ENCODE peak calls at places on chromosomes 5 and 9, in six cellular contexts. Q is activated CD4-positive, alpha-beta T cell treated with anti-CD3 and anti-CD28 coated beads, Interleukin-2, amount 50 U/mL, for 1 hour; G is HTR-8/SVneo; B is M059J; P is T-helper 9 cell; V is fibroblast of villous mesenchyme. H is an unnamed sample.
A peak's percentile ranks its signal among the peaks of the same experiment; 100 is the strongest.

GRCh38 chr5:92951746-92952145 is 629.3 kb downstream of the NR2F1-AS1 start:
- DNase-seq in V (no peak), B (no peak), G (no peak), P (no peak), Q (no peak), H (no peak)

GRCh38 chr9:136847065-136847826 is 2.0 kb upstream of the PHPT1 start:
- DNase-seq in B (no peak), V (peak; percentile 79), Q (no peak), P (no peak), G (peak; percentile 27), H (peak; percentile 43)

GRCh38 chr5:136032564-136032963 is 3.8 kb downstream of the TGFBI start:
- DNase-seq in B (peak; percentile 86), G (peak; percentile 53), V (peak; percentile 91), Q (no peak), P (no peak), H (peak; percentile 98)

GRCh38 chr9:98428452-98428851 is 173.0 kb upstream of the TBC1D2 start:
- DNase-seq in V (no peak), Q (no peak), P (no peak), B (no peak), G (no peak), H (no peak)

GRCh38 chr9:84950879-84951811 is 281.6 kb downstream of the NTRK2 start:
- DNase-seq in Q (no peak), B (no peak), V (no peak), P (no peak), G (no peak), H (no peak)

GRCh38 chr5:55278778-55279177 is 28.7 kb downstream of the DHX29 start:
- DNase-seq in P (no peak), Q (no peak), V (peak; percentile 23), G (no peak), B (peak; percentile 69), H (no peak)

GRCh38 chr9:129483467-129484324 is 137.2 kb downstream of the C9orf50 start:
- DNase-seq in V (peak; percentile 97), Q (peak; percentile 32), P (peak; percentile 33), B (peak; percentile 88), G (peak; percentile 66), H (peak; percentile 94)

GRCh38 chr5:143279698-143280097 is 123.8 kb downstream of the NR3C1 start:
- DNase-seq in G (no peak), B (peak; percentile 29), P (no peak), V (peak; percentile 37), Q (no peak), H (peak; percentile 20)

GRCh38 chr5:53003144-53003543 is 14.0 kb downstream of the ITGA2 start:
- DNase-seq in Q (no peak), V (no peak), P (no peak), G (no peak), B (no peak), H (no peak)